ENCODE peak calls at places on chromosomes 5 and 9, in five cellular contexts. T is occipital lobe, P is epithelial cell of proximal tubule, D is kidney epithelial cell, Q is EH. W is an unnamed sample.

GRCh38 chr5:139473565-139473964 is 2.8 kb downstream of the SMIM33 start:
- DNase-seq in P (no peak), Q (peak), T (no peak), D (no peak), W (no peak)

GRCh38 chr9:969693-970309 is 6.7 kb upstream of the DMRT3 start:
- DNase-seq in T (no peak), P (no peak), Q (no peak), D (no peak), W (no peak)

GRCh38 chr9:129525781-129526180 is 95.1 kb downstream of the C9orf50 start:
- DNase-seq in Q (no peak), T (no peak), P (no peak), D (no peak), W (no peak)

GRCh38 chr9:69805962-69806633 is 14.5 kb upstream of the CFAP95 start:
- DNase-seq in P (no peak), Q (no peak), T (no peak), D (no peak), W (no peak)

GRCh38 chr9:81499021-81499454 is 190.3 kb downstream of the TLE1 start:
- DNase-seq in D (no peak), T (peak), P (no peak), Q (peak), W (no peak)

GRCh38 chr9:130165579-130165978 is 6.6 kb upstream of the NCS1 start:
- DNase-seq in P (no peak), Q (no peak), T (no peak), D (no peak), W (no peak)

GRCh38 chr5:13591621-13592020 is 352.9 kb downstream of the DNAH5 start:
- DNase-seq in Q (peak), P (peak), D (peak), T (no peak), W (peak)

GRCh38 chr5:111252799-111253564 is 28.8 kb downstream of the CAMK4 start:
- DNase-seq in D (no peak), T (no peak), P (no peak), Q (no peak), W (no peak)

GRCh38 chr5:1382248-1382700 is 37.4 kb upstream of the CLPTM1L start:
- DNase-seq in D (no peak), P (no peak), T (no peak), Q (no peak), W (no peak)

GRCh38 chr9:123422593-123422992 is 66.6 kb downstream of the CRB2 start:
- DNase-seq in Q (no peak), D (no peak), P (no peak), T (no peak), W (no peak)